ENCODE peak calls at places on chromosomes 12 and 14, in ten cellular contexts. O is Peyer's patch, Y is DND-41, T is right atrium auricular region, I is ovary, F is IMR-90, A is fibroblast of lung, S is pancreas, J is heart left ventricle, H is mammary epithelial cell. N is an unnamed sample.

GRCh38 chr12:2034633-2035420 is 18.0 kb upstream of the CACNA1C start:
- DNase-seq in T (peak; percentile 72), H (peak; percentile 68), F (peak; percentile 66), A (peak; percentile 77), O (peak; percentile 94), I (peak; percentile 90), Y (peak; percentile 84), J (peak; percentile 93), S (peak; percentile 91), N (peak; percentile 81)

GRCh38 chr12:68804654-68805591 is 3.1 kb upstream of the MDM2 start:
- DNase-seq in I (no peak), H (no peak), A (no peak), S (peak; percentile 76), Y (no peak), T (no peak), J (no peak), O (no peak), F (no peak), N (no peak)

GRCh38 chr12:128091931-128092330 is 175.0 kb upstream of the TMEM132C start:
- DNase-seq in Y (no peak), I (no peak), O (no peak), J (no peak), S (no peak), H (no peak), F (no peak), T (no peak), A (no peak), N (no peak)

GRCh38 chr14:54117401-54117800 is 160.8 kb upstream of the BMP4 start:
- DNase-seq in H (no peak), S (no peak), Y (no peak), O (no peak), F (no peak), A (no peak), I (no peak), J (no peak), T (no peak), N (no peak)

GRCh38 chr14:72610831-72611200 is 283.1 kb downstream of the DPF3 start:
- DNase-seq in T (peak; percentile 54), H (no peak), Y (no peak), I (no peak), J (no peak), O (no peak), F (no peak), A (no peak), S (no peak), N (no peak)

GRCh38 chr14:32933943-32934890 is 4.5 kb upstream of the NPAS3 start:
- DNase-seq in O (no peak), T (no peak), J (peak; percentile 68), Y (no peak), S (peak; percentile 60), A (peak; percentile 29), F (no peak), H (peak; percentile 17), I (peak; percentile 34), N (no peak)

GRCh38 chr14:42869681-42870080 is 1263.0 kb downstream of the LRFN5 start:
- DNase-seq in J (no peak), S (no peak), F (peak; percentile 86), I (no peak), Y (no peak), T (no peak), O (no peak), H (peak; percentile 6), A (peak; percentile 59), N (no peak)

GRCh38 chr14:98184467-98184866 is 1087.5 kb downstream of the BCL11B start:
- DNase-seq in J (no peak), F (no peak), H (no peak), T (no peak), I (no peak), O (no peak), A (no peak), Y (peak; percentile 33), S (no peak), N (no peak)

GRCh38 chr12:53963434-53964314 is 9.0 kb downstream of the HOXC12 start:
- DNase-seq in I (no peak), H (no peak), A (no peak), O (no peak), F (no peak), S (peak; percentile 42), J (no peak), Y (no peak), T (no peak), N (no peak)

GRCh38 chr12:53960187-53961024 is 5.7 kb downstream of the HOXC12 start:
- DNase-seq in O (no peak), H (no peak), F (no peak), A (no peak), J (no peak), I (no peak), T (no peak), S (peak; percentile 47), Y (no peak), N (no peak)

GRCh38 chr12:53963005-53963404 is 8.3 kb downstream of the HOXC12 start:
- DNase-seq in H (no peak), F (no peak), I (no peak), O (no peak), Y (no peak), A (no peak), S (no peak), T (no peak), J (no peak), N (no peak)

GRCh38 chr12:53959314-53959713 is 4.6 kb downstream of the HOXC12 start:
- DNase-seq in I (no peak), H (no peak), O (no peak), F (no peak), J (no peak), S (no peak), A (no peak), Y (no peak), T (no peak), N (no peak)

DNA sequence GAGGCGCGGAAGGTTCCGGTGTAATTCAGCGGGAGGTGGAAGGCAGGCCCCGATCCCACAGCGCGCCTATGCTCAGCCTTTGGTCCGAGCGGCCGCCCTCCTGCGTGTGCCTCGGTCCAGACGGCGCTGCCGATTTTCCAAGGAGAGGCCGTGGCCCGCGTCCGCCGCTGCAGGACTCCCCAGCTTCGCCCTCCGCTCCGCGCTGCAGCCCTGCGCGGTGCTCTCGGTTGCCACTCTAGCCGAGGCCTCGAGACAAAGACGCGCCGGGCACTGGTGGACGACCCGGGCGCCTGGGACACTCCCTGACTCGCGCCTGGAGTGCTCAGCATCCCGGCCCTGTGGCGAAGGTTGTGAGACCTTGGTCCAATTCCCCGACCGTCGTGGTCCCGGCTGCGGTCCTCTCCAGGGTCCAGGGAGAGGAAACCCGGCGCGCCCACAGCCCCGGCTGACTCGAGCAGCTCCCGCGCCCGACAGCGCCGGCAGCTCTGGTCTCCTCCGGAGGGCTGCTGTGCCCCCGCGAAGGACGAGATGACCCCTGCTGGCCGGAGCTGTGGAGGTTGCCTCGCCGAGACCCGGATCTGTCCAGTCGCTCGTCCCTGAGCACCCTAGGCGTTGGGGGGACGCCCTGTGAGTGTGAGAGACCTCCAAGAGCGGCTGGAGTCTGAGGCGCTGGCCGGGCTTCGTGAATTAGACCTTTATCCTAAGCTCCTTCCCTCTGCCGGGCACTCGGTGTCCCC is 6.5 kb downstream of the HOXC12 start:
- DNase-seq in T (no peak), H (no peak), Y (no peak), S (peak; percentile 65), J (no peak), I (no peak), A (no peak), F (no peak), O (no peak), N (no peak)
- TF ChIP-seq CTCF in T (no peak), H (no peak), Y (no peak), S (no peak), J (no peak), I (no peak), A (no peak), F (no peak), O (no peak), N (no peak)

GRCh38 chr14:21999400-21999799 is 325.8 kb upstream of the OR4E1 start:
- DNase-seq in F (no peak), Y (no peak), H (peak; percentile 8), O (no peak), A (no peak), S (no peak), J (no peak), I (no peak), T (no peak), N (no peak)

GRCh38 chr14:22002860-22003284 is 329.3 kb upstream of the OR4E1 start:
- DNase-seq in F (no peak), O (peak; percentile 66), H (no peak), I (no peak), J (no peak), T (no peak), S (no peak), A (no peak), Y (peak; percentile 69), N (no peak)

GRCh38 chr14:22008098-22008412 is 334.4 kb upstream of the OR4E1 start:
- DNase-seq in Y (no peak), I (no peak), F (no peak), T (no peak), J (no peak), A (no peak), H (no peak), O (no peak), S (no peak), N (no peak)

GRCh38 chr14:22007278-22008097 is 333.9 kb upstream of the OR4E1 start:
- DNase-seq in A (no peak), J (no peak), O (no peak), S (no peak), I (no peak), F (no peak), Y (no peak), H (no peak), T (no peak), N (no peak)

GRCh38 chr14:22003471-22003870 is 329.9 kb upstream of the OR4E1 start:
- DNase-seq in S (no peak), A (no peak), I (no peak), T (no peak), O (no peak), J (no peak), F (no peak), H (no peak), Y (peak; percentile 34), N (no peak)
- H3K4me3 ChIP-seq in S (no peak overlapping the region), A (no peak overlapping the region), I (no peak overlapping the region), T (no peak overlapping the region), O (no peak overlapping the region), J (no peak overlapping the region), F (no peak overlapping the region), H (no peak overlapping the region), Y (no peak overlapping the region), N (no peak overlapping the region)

GRCh38 chr12:112023759-112024396 is 10.7 kb downstream of the ERP29 start:
- DNase-seq in H (no peak), F (no peak), A (no peak), O (no peak), S (no peak), J (no peak), Y (no peak), I (no peak), T (no peak), N (no peak)

GRCh38 chr12:112032292-112032691 is 19.1 kb downstream of the ERP29 start:
- DNase-seq in S (no peak), H (no peak), T (no peak), I (no peak), J (no peak), A (no peak), F (no peak), O (no peak), Y (no peak), N (no peak)

GRCh38 chr12:112025808-112026375 is 12.7 kb downstream of the ERP29 start:
- DNase-seq in F (no peak), A (no peak), O (no peak), S (no peak), I (no peak), J (no peak), H (no peak), T (no peak), Y (no peak), N (no peak)

GRCh38 chr12:112031472-112031871 is 18.2 kb downstream of the ERP29 start:
- DNase-seq in J (no peak), O (no peak), I (no peak), S (no peak), H (no peak), F (peak; percentile 37), A (no peak), T (no peak), Y (no peak), N (no peak)

GRCh38 chr12:112029326-112029725 is 16.1 kb downstream of the ERP29 start:
- DNase-seq in Y (no peak), J (no peak), T (no peak), I (no peak), F (no peak), H (no peak), O (no peak), S (no peak), A (no peak), N (no peak)
- H3K36me3 ChIP-seq in Y (peaks cover 77% of the 10 kb centered on the region), J (peaks cover 75% of the 10 kb centered on the region), T (peaks cover 42% of the 10 kb centered on the region), I (no peaks in the 10 kb centered on the region), F (peaks cover 22% of the 10 kb centered on the region), H (peaks cover 46% of the 10 kb centered on the region), O (peaks cover 63% of the 10 kb centered on the region), S (peaks cover 23% of the 10 kb centered on the region), A (peaks cover 12% of the 10 kb centered on the region), N (peaks cover 13% of the 10 kb centered on the region)

GRCh38 chr14:55724736-55725135 is 144.7 kb downstream of the KTN1 start:
- DNase-seq in I (no peak), H (no peak), T (no peak), J (no peak), Y (no peak), A (no peak), O (no peak), S (no peak), F (no peak), N (no peak)

GRCh38 chr14:55718551-55718950 is 138.5 kb downstream of the KTN1 start:
- DNase-seq in Y (no peak), O (no peak), I (no peak), H (no peak), A (no peak), T (no peak), S (no peak), J (no peak), F (no peak), N (no peak)

GRCh38 chr14:55717621-55718020 is 137.6 kb downstream of the KTN1 start:
- DNase-seq in Y (no peak), A (no peak), O (no peak), F (no peak), I (no peak), H (no peak), J (no peak), S (no peak), T (no peak), N (no peak)

GRCh38 chr14:55720796-55721195 is 140.8 kb downstream of the KTN1 start:
- DNase-seq in S (no peak), T (no peak), O (no peak), F (no peak), I (no peak), H (no peak), Y (no peak), A (no peak), J (no peak), N (no peak)

GRCh38 chr14:55721353-55721752 is 141.3 kb downstream of the KTN1 start:
- DNase-seq in S (no peak), T (peak; percentile 50), O (no peak), I (no peak), F (peak; percentile 88), Y (peak; percentile 9), H (peak; percentile 92), A (peak; percentile 90), J (no peak), N (no peak)
- TF ChIP-seq CTCF in S (no peak), T (no peak), O (peak; percentile 14), I (no peak), F (no peak), Y (no peak), H (peak; percentile 5), A (no peak), J (no peak), N (no peak)

N was measured in GM06990.